ENCODE peak calls at places on chromosomes 12 and 14, in four cellular contexts. Q, Z, H and G are unnamed samples.

GRCh38 chr12:79183946-79184345 is 319.4 kb downstream of the SYT1 start:
- DNase-seq in Q (no peak), Z (no peak), H (no peak), G (no peak)

GRCh38 chr12:101351682-101352081 is 55.9 kb downstream of the ARL1 start:
- DNase-seq in Z (no peak), Q (no peak), H (no peak), G (no peak)

GRCh38 chr12:54983536-54984102 is 943 bp downstream of the TESPA1 start:
- DNase-seq in H (no peak), Z (no peak), Q (no peak), G (no peak)

GRCh38 chr12:32895688-32896437 is 714 bp downstream of the PKP2 start:
- DNase-seq in H (no peak), Z (peak), Q (peak), G (no peak)

GRCh38 chr14:34857689-34858449 is 17.3 kb downstream of the BAZ1A start:
- DNase-seq in Q (peak), Z (no peak), H (no peak), G (no peak)

GRCh38 chr12:8027856-8028255 is 4.7 kb upstream of the FOXJ2 start:
- DNase-seq in Z (no peak), Q (no peak), H (no peak), G (no peak)

GRCh38 chr14:64768401-64769095 is 64.3 kb downstream of the PLEKHG3 start:
- DNase-seq in H (no peak), Z (no peak), Q (no peak), G (no peak)

GRCh38 chr12:119803391-119803791 is 73.7 kb downstream of the CIT start:
- DNase-seq in Q (no peak), Z (no peak), H (no peak), G (peak)

GRCh38 chr14:61678966-61679365 is 16.3 kb upstream of the HIF1A start:
- DNase-seq in Z (no peak), Q (no peak), H (no peak), G (no peak)

GRCh38 chr14:34023824-34024767 is 73.2 kb upstream of the EGLN3 start:
- DNase-seq in H (no peak), Q (no peak), Z (peak), G (no peak)

GRCh38 chr14:97262336-97262735 is 465.2 kb downstream of the VRK1 start:
- DNase-seq in Q (no peak), H (no peak), Z (no peak), G (no peak)

GRCh38 chr14:94904636-94905035 is 134.7 kb upstream of the GSC start:
- DNase-seq in H (no peak), Q (no peak), Z (no peak), G (peak)

GRCh38 chr12:127293507-127294310 is 973.3 kb upstream of the TMEM132C start:
- DNase-seq in Q (no peak), Z (peak), H (peak), G (peak)

GRCh38 chr14:103871596-103872480 is 24.5 kb upstream of the PPP1R13B start:
- DNase-seq in H (peak), Z (no peak), Q (no peak), G (no peak)

GRCh38 chr12:46523863-46524770 is 151.5 kb upstream of the SLC38A2 start:
- DNase-seq in Q (no peak), H (no peak), Z (peak), G (peak)

GRCh38 chr14:89425931-89426330 is 8.9 kb upstream of the FOXN3 start:
- DNase-seq in Q (no peak), H (no peak), Z (no peak), G (peak)

GRCh38 chr12:130448044-130448821 is 110.5 kb downstream of the PIWIL1 start:
- DNase-seq in Q (no peak), H (no peak), Z (no peak), G (no peak)

GRCh38 chr14:101578489-101578888 is 17.2 kb downstream of the DIO3 start:
- DNase-seq in Q (no peak), H (no peak), Z (no peak), G (no peak)

GRCh38 chr14:60250318-60251035 is 1.5 kb downstream of the PPM1A start:
- DNase-seq in Z (peak), H (no peak), Q (no peak), G (peak)

GRCh38 chr14:29584992-29585391 is 342.7 kb downstream of the PRKD1 start:
- DNase-seq in H (no peak), Z (peak), Q (no peak), G (peak)

GRCh38 chr14:84646791-84647500 is 883.0 kb upstream of the FLRT2 start:
- DNase-seq in Z (no peak), H (no peak), Q (no peak), G (peak)

GRCh38 chr12:62933871-62934798 is 815 bp downstream of the PPM1H start:
- DNase-seq in H (no peak), Z (peak), Q (peak), G (peak)

GRCh38 chr12:2372178-2372577 is 319.4 kb downstream of the CACNA1C start:
- DNase-seq in Z (no peak), H (no peak), Q (no peak), G (no peak)

GRCh38 chr14:51394391-51394790 is 154.3 kb downstream of the TMX1 start:
- DNase-seq in Q (no peak), H (no peak), Z (no peak), G (peak)

GRCh38 chr14:104247336-104248202 is 109.2 kb downstream of the KIF26A start:
- DNase-seq in Z (no peak), Q (no peak), H (no peak), G (no peak)

GRCh38 chr12:131565256-131566005 is 145.5 kb upstream of the SFSWAP start:
- DNase-seq in Z (no peak), Q (no peak), H (no peak), G (no peak)

GRCh38 chr12:50772877-50773276 is 9.0 kb downstream of the ATF1 start:
- DNase-seq in Z (no peak), H (no peak), Q (no peak), G (no peak)

GRCh38 chr12:92146497-92146828 is 817 bp upstream of the BTG1 start:
- DNase-seq in H (no peak), Z (no peak), Q (no peak), G (no peak)

GRCh38 chr12:71157601-71158233 is at the start of gene TSPAN8:
- DNase-seq in H (no peak), Q (no peak), Z (peak), G (no peak)

GRCh38 chr14:72892103-72892878 is 1.6 kb downstream of the DPF3 start:
- DNase-seq in H (peak), Z (peak), Q (no peak), G (peak)

GRCh38 chr12:41286426-41286825 is 98.3 kb downstream of the PDZRN4 start:
- DNase-seq in Z (no peak), Q (no peak), H (no peak), G (no peak)